ENCODE peak calls at places on chromosomes 13 and 19, in eight cellular contexts. X is B cell; B is BJ; A is central memory CD8-positive, alpha-beta T cell; R is ELR; H is activated CD4-positive, CD25-positive, alpha-beta regulatory T cell; Q is activated T-helper 1 cell treated with Interleukin-2 at 50 U/mL for 16 hours; C is GDM1. J is an unnamed sample.
A peak's percentile ranks its signal among the peaks of the same experiment; 100 is the strongest.

GRCh38 chr19:13007292-13008045 is 12.2 kb downstream of the NFIX start:
- DNase-seq in X (no peak), B (no peak), A (no peak), R (no peak), H (no peak), Q (no peak), C (no peak), J (no peak)

GRCh38 chr19:13794388-13794751 is 873 bp upstream of the ZSWIM4 start:
- DNase-seq in X (no peak), B (peak; percentile 96), A (no peak), R (peak; percentile 90), H (no peak), Q (no peak), C (no peak), J (no peak)

GRCh38 chr19:14561832-14562351 is 10.0 kb downstream of the NDUFB7 start:
- DNase-seq in X (no peak), B (no peak), A (no peak), R (no peak), H (no peak), Q (no peak), C (no peak), J (no peak)

GRCh38 chr19:33248954-33249613 is 23.4 kb upstream of the SLC7A10 start:
- DNase-seq in X (no peak), B (no peak), A (no peak), R (peak; percentile 38), H (no peak), Q (no peak), C (no peak), J (no peak)

GRCh38 chr13:19888799-19889198 is 25.4 kb upstream of the ZMYM5 start:
- DNase-seq in X (peak; percentile 8), B (no peak), A (no peak), R (peak; percentile 41), H (no peak), Q (no peak), C (no peak), J (no peak)

GRCh38 chr13:66469745-66470144 is 760.4 kb downstream of the PCDH9 start:
- DNase-seq in X (no peak), B (no peak), A (no peak), R (no peak), H (no peak), Q (no peak), C (no peak), J (no peak)

GRCh38 chr19:4183967-4184717 is 1.7 kb downstream of the ANKRD24 start:
- DNase-seq in X (no peak), B (no peak), A (no peak), R (no peak), H (no peak), Q (no peak), C (no peak), J (no peak)

GRCh38 chr13:112187527-112188297 is 120.8 kb downstream of the SOX1 start:
- DNase-seq in X (no peak), B (no peak), A (no peak), R (no peak), H (no peak), Q (no peak), C (no peak), J (no peak)

GRCh38 chr13:78689011-78689410 is 30.1 kb upstream of the OBI1 start:
- DNase-seq in X (no peak), B (no peak), A (no peak), R (peak; percentile 10), H (no peak), Q (no peak), C (no peak), J (no peak)

GRCh38 chr19:38617764-38618589 is at the start of gene MAP4K1:
- DNase-seq in X (peak; percentile 90), B (no peak), A (peak; percentile 45), R (no peak), H (peak; percentile 39), Q (peak; percentile 61), C (peak; percentile 55), J (no peak)